ENCODE peak calls at places on chromosomes 13 and 19, in nine cellular contexts. One of them, this sample, is unnamed.
A peak's percentile ranks its signal among the peaks of the same experiment; 100 is the strongest.

GRCh38 chr19:42277821-42278809 is 9.1 kb downstream of the CIC start:
- DNase-seq in GM23338: no peak
- DNase-seq in astrocyte of the cerebellum: no peak
- DNase-seq in AG09309: no peak
- DNase-seq in CD8-positive, alpha-beta T cell: no peak
- DNase-seq in esophagus squamous epithelium: no peak
- DNase-seq in cardiac fibroblast: no peak
- DNase-seq in upper lobe of left lung: peak; percentile 28
- DNase-seq in epithelial cell of proximal tubule: no peak
- DNase-seq in this sample: no peak

GRCh38 chr19:4010808-4011110 is 3.2 kb downstream of the PIAS4 start:
- DNase-seq in GM23338: no peak
- DNase-seq in astrocyte of the cerebellum: no peak
- DNase-seq in AG09309: no peak
- DNase-seq in CD8-positive, alpha-beta T cell: no peak
- DNase-seq in esophagus squamous epithelium: no peak
- DNase-seq in cardiac fibroblast: no peak
- DNase-seq in upper lobe of left lung: no peak
- DNase-seq in epithelial cell of proximal tubule: no peak
- DNase-seq in this sample: no peak

GRCh38 chr13:93476175-93476574 is 249.6 kb downstream of the GPC6 start:
- DNase-seq in GM23338: no peak
- DNase-seq in astrocyte of the cerebellum: peak; percentile 58
- DNase-seq in AG09309: peak; percentile 80
- DNase-seq in CD8-positive, alpha-beta T cell: no peak
- DNase-seq in esophagus squamous epithelium: no peak
- DNase-seq in cardiac fibroblast: peak; percentile 25
- DNase-seq in upper lobe of left lung: no peak
- DNase-seq in epithelial cell of proximal tubule: peak; percentile 32
- DNase-seq in this sample: no peak

GRCh38 chr19:55316646-55317045 is 8.5 kb downstream of the TMEM150B start:
- DNase-seq in GM23338: peak; percentile 47
- DNase-seq in astrocyte of the cerebellum: no peak
- DNase-seq in AG09309: no peak
- DNase-seq in CD8-positive, alpha-beta T cell: no peak
- DNase-seq in esophagus squamous epithelium: no peak
- DNase-seq in cardiac fibroblast: no peak
- DNase-seq in upper lobe of left lung: no peak
- DNase-seq in epithelial cell of proximal tubule: no peak
- DNase-seq in this sample: no peak

GRCh38 chr19:21143846-21144245 is 2.0 kb downstream of the ZNF431 start:
- DNase-seq in GM23338: no peak
- DNase-seq in astrocyte of the cerebellum: no peak
- DNase-seq in AG09309: no peak
- DNase-seq in CD8-positive, alpha-beta T cell: no peak
- DNase-seq in esophagus squamous epithelium: no peak
- DNase-seq in cardiac fibroblast: peak; percentile 11
- DNase-seq in upper lobe of left lung: no peak
- DNase-seq in epithelial cell of proximal tubule: peak; percentile 25
- DNase-seq in this sample: no peak

GRCh38 chr13:112990783-112991182 is 21.8 kb downstream of the MCF2L start:
- DNase-seq in GM23338: peak; percentile 67
- DNase-seq in astrocyte of the cerebellum: no peak
- DNase-seq in AG09309: no peak
- DNase-seq in CD8-positive, alpha-beta T cell: no peak
- DNase-seq in esophagus squamous epithelium: no peak
- DNase-seq in cardiac fibroblast: no peak
- DNase-seq in upper lobe of left lung: no peak
- DNase-seq in epithelial cell of proximal tubule: no peak
- DNase-seq in this sample: no peak

GRCh38 chr13:62113145-62113544 is 697.5 kb upstream of the PCDH20 start:
- DNase-seq in GM23338: no peak
- DNase-seq in astrocyte of the cerebellum: no peak
- DNase-seq in AG09309: no peak
- DNase-seq in CD8-positive, alpha-beta T cell: no peak
- DNase-seq in esophagus squamous epithelium: no peak
- DNase-seq in cardiac fibroblast: no peak
- DNase-seq in upper lobe of left lung: no peak
- DNase-seq in epithelial cell of proximal tubule: no peak
- DNase-seq in this sample: no peak

GRCh38 chr13:95392597-95392996 is 91.3 kb upstream of the ABCC4 start:
- DNase-seq in GM23338: no peak
- DNase-seq in astrocyte of the cerebellum: no peak
- DNase-seq in AG09309: no peak
- DNase-seq in CD8-positive, alpha-beta T cell: no peak
- DNase-seq in esophagus squamous epithelium: no peak
- DNase-seq in cardiac fibroblast: no peak
- DNase-seq in upper lobe of left lung: no peak
- DNase-seq in epithelial cell of proximal tubule: no peak
- DNase-seq in this sample: no peak

GRCh38 chr19:31548941-31549340 is 199.7 kb upstream of the TSHZ3 start:
- DNase-seq in GM23338: peak; percentile 50
- DNase-seq in astrocyte of the cerebellum: no peak
- DNase-seq in AG09309: no peak
- DNase-seq in CD8-positive, alpha-beta T cell: no peak
- DNase-seq in esophagus squamous epithelium: no peak
- DNase-seq in cardiac fibroblast: peak; percentile 61
- DNase-seq in upper lobe of left lung: no peak
- DNase-seq in epithelial cell of proximal tubule: no peak
- DNase-seq in this sample: no peak

GRCh38 chr13:87324558-87324957 is 346.6 kb upstream of the SLITRK5 start:
- DNase-seq in GM23338: no peak
- DNase-seq in astrocyte of the cerebellum: no peak
- DNase-seq in AG09309: no peak
- DNase-seq in CD8-positive, alpha-beta T cell: no peak
- DNase-seq in esophagus squamous epithelium: no peak
- DNase-seq in cardiac fibroblast: no peak
- DNase-seq in upper lobe of left lung: no peak
- DNase-seq in epithelial cell of proximal tubule: no peak
- DNase-seq in this sample: no peak

GRCh38 chr13:24247016-24247415 is 62.4 kb upstream of the C1QTNF9 start:
- DNase-seq in GM23338: no peak
- DNase-seq in astrocyte of the cerebellum: no peak
- DNase-seq in AG09309: no peak
- DNase-seq in CD8-positive, alpha-beta T cell: no peak
- DNase-seq in esophagus squamous epithelium: no peak
- DNase-seq in cardiac fibroblast: no peak
- DNase-seq in upper lobe of left lung: no peak
- DNase-seq in epithelial cell of proximal tubule: no peak
- DNase-seq in this sample: no peak

GRCh38 chr19:34254552-34255432 is at the start of gene GARRE1:
- DNase-seq in GM23338: peak; percentile 72
- DNase-seq in astrocyte of the cerebellum: no peak
- DNase-seq in AG09309: no peak
- DNase-seq in CD8-positive, alpha-beta T cell: peak; percentile 87
- DNase-seq in esophagus squamous epithelium: no peak
- DNase-seq in cardiac fibroblast: peak; percentile 58
- DNase-seq in upper lobe of left lung: no peak
- DNase-seq in epithelial cell of proximal tubule: no peak
- DNase-seq in this sample: no peak

GRCh38 chr19:1736280-1736679 is 17.0 kb upstream of the ONECUT3 start:
- DNase-seq in GM23338: no peak
- DNase-seq in astrocyte of the cerebellum: no peak
- DNase-seq in AG09309: no peak
- DNase-seq in CD8-positive, alpha-beta T cell: no peak
- DNase-seq in esophagus squamous epithelium: no peak
- DNase-seq in cardiac fibroblast: no peak
- DNase-seq in upper lobe of left lung: no peak
- DNase-seq in epithelial cell of proximal tubule: no peak
- DNase-seq in this sample: no peak
- TF ChIP-seq CTCF in GM23338: no peak
- TF ChIP-seq CTCF in astrocyte of the cerebellum: no peak
- TF ChIP-seq CTCF in AG09309: no peak
- TF ChIP-seq CTCF in CD8-positive, alpha-beta T cell: no peak
- TF ChIP-seq CTCF in esophagus squamous epithelium: no peak
- TF ChIP-seq CTCF in cardiac fibroblast: no peak
- TF ChIP-seq CTCF in upper lobe of left lung: no peak
- TF ChIP-seq CTCF in epithelial cell of proximal tubule: no peak
- TF ChIP-seq CTCF in this sample: no peak

GRCh38 chr19:48348039-48348438 is 15.7 kb downstream of the TMEM143 start:
- DNase-seq in GM23338: no peak
- DNase-seq in astrocyte of the cerebellum: no peak
- DNase-seq in AG09309: no peak
- DNase-seq in CD8-positive, alpha-beta T cell: no peak
- DNase-seq in esophagus squamous epithelium: no peak
- DNase-seq in cardiac fibroblast: no peak
- DNase-seq in upper lobe of left lung: no peak
- DNase-seq in epithelial cell of proximal tubule: no peak
- DNase-seq in this sample: no peak

GRCh38 chr19:48353682-48354081 is 10.1 kb downstream of the TMEM143 start:
- DNase-seq in GM23338: no peak
- DNase-seq in astrocyte of the cerebellum: no peak
- DNase-seq in AG09309: no peak
- DNase-seq in CD8-positive, alpha-beta T cell: no peak
- DNase-seq in esophagus squamous epithelium: no peak
- DNase-seq in cardiac fibroblast: no peak
- DNase-seq in upper lobe of left lung: no peak
- DNase-seq in epithelial cell of proximal tubule: no peak
- DNase-seq in this sample: no peak

GRCh38 chr19:48348737-48349136 is 15.0 kb downstream of the TMEM143 start:
- DNase-seq in GM23338: no peak
- DNase-seq in astrocyte of the cerebellum: no peak
- DNase-seq in AG09309: no peak
- DNase-seq in CD8-positive, alpha-beta T cell: no peak
- DNase-seq in esophagus squamous epithelium: no peak
- DNase-seq in cardiac fibroblast: no peak
- DNase-seq in upper lobe of left lung: no peak
- DNase-seq in epithelial cell of proximal tubule: no peak
- DNase-seq in this sample: no peak

GRCh38 chr19:48351341-48351752 is 12.4 kb downstream of the TMEM143 start:
- DNase-seq in GM23338: peak; percentile 88
- DNase-seq in astrocyte of the cerebellum: no peak
- DNase-seq in AG09309: no peak
- DNase-seq in CD8-positive, alpha-beta T cell: peak; percentile 83
- DNase-seq in esophagus squamous epithelium: no peak
- DNase-seq in cardiac fibroblast: peak; percentile 68
- DNase-seq in upper lobe of left lung: peak; percentile 77
- DNase-seq in epithelial cell of proximal tubule: no peak
- DNase-seq in this sample: no peak

DNA sequence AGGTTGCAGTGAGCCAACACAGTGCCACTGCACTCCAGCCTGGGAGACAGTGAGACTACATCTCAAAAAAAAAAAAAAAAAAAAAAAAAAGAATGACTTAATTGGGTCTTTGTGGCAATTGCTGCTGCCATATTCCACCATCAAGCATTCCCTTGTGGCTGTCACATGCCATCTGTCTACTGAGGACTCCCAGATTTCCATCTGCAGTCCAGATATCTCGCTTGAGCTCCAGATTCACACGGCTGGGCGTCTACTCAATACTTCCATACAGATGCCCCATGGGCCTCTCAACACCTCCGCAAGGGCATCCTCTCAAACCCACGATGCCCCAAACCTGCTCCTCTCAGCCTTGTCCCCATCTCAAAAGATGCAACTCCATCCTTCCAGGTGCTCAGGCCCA is 12.9 kb downstream of the TMEM143 start:
- DNase-seq in GM23338: no peak
- DNase-seq in astrocyte of the cerebellum: no peak
- DNase-seq in AG09309: no peak
- DNase-seq in CD8-positive, alpha-beta T cell: no peak
- DNase-seq in esophagus squamous epithelium: no peak
- DNase-seq in cardiac fibroblast: no peak
- DNase-seq in upper lobe of left lung: no peak
- DNase-seq in epithelial cell of proximal tubule: no peak
- DNase-seq in this sample: no peak
- H3K4me3 ChIP-seq in GM23338: no peak overlapping the region
- H3K4me3 ChIP-seq in astrocyte of the cerebellum: no peak overlapping the region
- H3K4me3 ChIP-seq in AG09309: no peak overlapping the region
- H3K4me3 ChIP-seq in CD8-positive, alpha-beta T cell: no peak overlapping the region
- H3K4me3 ChIP-seq in esophagus squamous epithelium: no peak overlapping the region
- H3K4me3 ChIP-seq in cardiac fibroblast: no peak overlapping the region
- H3K4me3 ChIP-seq in upper lobe of left lung: no peak overlapping the region
- H3K4me3 ChIP-seq in epithelial cell of proximal tubule: no peak overlapping the region
- H3K4me3 ChIP-seq in this sample: no peak overlapping the region

DNA sequence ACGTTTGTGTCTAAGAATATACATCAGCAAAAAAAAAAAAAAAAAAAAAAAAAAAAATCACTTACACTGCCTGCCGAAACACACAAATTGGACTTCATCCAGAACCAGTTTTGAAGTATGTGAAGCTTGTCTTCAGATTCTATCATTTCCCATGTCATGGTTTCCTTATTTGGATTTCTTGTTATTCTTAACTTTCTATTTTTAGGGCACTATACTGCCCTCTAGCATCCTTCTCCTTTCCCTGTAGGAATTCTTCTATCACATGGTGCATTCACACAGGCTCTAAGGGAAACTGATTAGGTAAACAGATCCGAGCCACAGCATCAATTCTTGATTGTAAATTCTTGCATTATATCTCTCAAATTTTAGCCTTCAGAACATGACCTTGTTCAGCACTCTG is 1507.5 kb downstream of the OLFM4 start:
- DNase-seq in GM23338: peak; percentile 74
- DNase-seq in astrocyte of the cerebellum: no peak
- DNase-seq in AG09309: no peak
- DNase-seq in CD8-positive, alpha-beta T cell: no peak
- DNase-seq in esophagus squamous epithelium: no peak
- DNase-seq in cardiac fibroblast: peak; percentile 0
- DNase-seq in upper lobe of left lung: no peak
- DNase-seq in epithelial cell of proximal tubule: no peak
- DNase-seq in this sample: peak; percentile 8
- TF ChIP-seq CTCF in GM23338: peak; percentile 68
- TF ChIP-seq CTCF in astrocyte of the cerebellum: peak; percentile 27
- TF ChIP-seq CTCF in AG09309: no peak
- TF ChIP-seq CTCF in CD8-positive, alpha-beta T cell: no peak
- TF ChIP-seq CTCF in esophagus squamous epithelium: peak; percentile 22
- TF ChIP-seq CTCF in cardiac fibroblast: no peak
- TF ChIP-seq CTCF in upper lobe of left lung: no peak
- TF ChIP-seq CTCF in epithelial cell of proximal tubule: peak; percentile 45
- TF ChIP-seq CTCF in this sample: peak; percentile 54

GRCh38 chr19:47848871-47849473 is 10.1 kb upstream of the TPRX2 start:
- DNase-seq in GM23338: peak; percentile 93
- DNase-seq in astrocyte of the cerebellum: no peak
- DNase-seq in AG09309: no peak
- DNase-seq in CD8-positive, alpha-beta T cell: peak; percentile 30
- DNase-seq in esophagus squamous epithelium: no peak
- DNase-seq in cardiac fibroblast: peak; percentile 35
- DNase-seq in upper lobe of left lung: no peak
- DNase-seq in epithelial cell of proximal tubule: no peak
- DNase-seq in this sample: peak; percentile 93

GRCh38 chr19:47853003-47853402 is 6.0 kb upstream of the TPRX2 start:
- DNase-seq in GM23338: no peak
- DNase-seq in astrocyte of the cerebellum: no peak
- DNase-seq in AG09309: no peak
- DNase-seq in CD8-positive, alpha-beta T cell: no peak
- DNase-seq in esophagus squamous epithelium: no peak
- DNase-seq in cardiac fibroblast: no peak
- DNase-seq in upper lobe of left lung: no peak
- DNase-seq in epithelial cell of proximal tubule: no peak
- DNase-seq in this sample: no peak

GRCh38 chr19:47842941-47843340 is 16.1 kb upstream of the TPRX2 start:
- DNase-seq in GM23338: no peak
- DNase-seq in astrocyte of the cerebellum: no peak
- DNase-seq in AG09309: no peak
- DNase-seq in CD8-positive, alpha-beta T cell: no peak
- DNase-seq in esophagus squamous epithelium: no peak
- DNase-seq in cardiac fibroblast: no peak
- DNase-seq in upper lobe of left lung: no peak
- DNase-seq in epithelial cell of proximal tubule: no peak
- DNase-seq in this sample: no peak

DNA sequence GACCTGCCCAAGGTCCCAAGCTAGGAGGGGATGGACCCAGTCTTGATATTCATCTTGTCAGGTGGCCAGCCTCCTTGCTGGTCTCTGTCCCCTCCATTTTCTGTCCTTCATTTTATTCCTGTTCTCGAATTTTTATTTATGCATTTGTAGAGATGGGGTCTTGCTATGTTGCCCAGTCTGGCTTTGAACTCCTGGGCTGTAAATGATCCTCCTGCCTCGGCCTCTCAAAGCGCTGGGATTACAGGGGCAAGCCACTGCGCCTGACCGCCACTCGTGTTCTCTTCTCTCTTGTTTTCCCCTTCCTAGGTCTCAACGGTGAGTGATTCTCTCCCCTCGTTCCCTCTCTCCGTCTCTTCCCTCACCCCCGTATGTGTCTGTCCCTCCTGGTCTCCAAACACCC is 10.6 kb upstream of the TPRX2 start:
- DNase-seq in GM23338: no peak
- DNase-seq in astrocyte of the cerebellum: no peak
- DNase-seq in AG09309: no peak
- DNase-seq in CD8-positive, alpha-beta T cell: no peak
- DNase-seq in esophagus squamous epithelium: no peak
- DNase-seq in cardiac fibroblast: no peak
- DNase-seq in upper lobe of left lung: no peak
- DNase-seq in epithelial cell of proximal tubule: no peak
- DNase-seq in this sample: no peak
- H3K4me3 ChIP-seq in GM23338: peak overlapping the region; percentile 53
- H3K4me3 ChIP-seq in astrocyte of the cerebellum: no peak overlapping the region
- H3K4me3 ChIP-seq in AG09309: no peak overlapping the region
- H3K4me3 ChIP-seq in CD8-positive, alpha-beta T cell: no peak overlapping the region
- H3K4me3 ChIP-seq in esophagus squamous epithelium: no peak overlapping the region
- H3K4me3 ChIP-seq in cardiac fibroblast: no peak overlapping the region
- H3K4me3 ChIP-seq in upper lobe of left lung: no peak overlapping the region
- H3K4me3 ChIP-seq in epithelial cell of proximal tubule: no peak overlapping the region
- H3K4me3 ChIP-seq in this sample: no peak overlapping the region

This sample was measured in retinal pigment epithelial cell.